ENCODE peak calls at places on chromosomes 7 and 10, in eight cellular contexts. A is mesendoderm; R is CD8-positive, alpha-beta T cell; G is choroid plexus epithelial cell; W is CD8-positive, alpha-beta memory T cell; L is Peyer's patch; O is neuronal stem cell; K is fibroblast of pulmonary artery. H is an unnamed sample.

GRCh38 chr10:121800146-121800545 is 127.7 kb downstream of the ATE1 start:
- DNase-seq in A (no peak), R (no peak), G (no peak), W (no peak), L (no peak), O (no peak), K (no peak), H (no peak)

GRCh38 chr7:116025098-116025809 is 5.3 kb downstream of the TFEC start:
- DNase-seq in A (no peak), R (no peak), G (peak), W (no peak), L (no peak), O (no peak), K (peak), H (no peak)

GRCh38 chr10:112953760-112954159 is 3.7 kb downstream of the TCF7L2 start:
- DNase-seq in A (no peak), R (no peak), G (peak), W (no peak), L (no peak), O (no peak), K (peak), H (no peak)

GRCh38 chr10:35268791-35269257 is 67.5 kb upstream of the CCNY start:
- DNase-seq in A (peak), R (no peak), G (no peak), W (no peak), L (no peak), O (no peak), K (no peak), H (no peak)

GRCh38 chr10:43230909-43231522 is 35.8 kb downstream of the RASGEF1A start:
- DNase-seq in A (no peak), R (no peak), G (no peak), W (no peak), L (peak), O (no peak), K (no peak), H (peak)

GRCh38 chr7:31175672-31176071 is 123.6 kb downstream of the ADCYAP1R1 start:
- DNase-seq in A (peak), R (no peak), G (no peak), W (no peak), L (no peak), O (no peak), K (no peak), H (no peak)

GRCh38 chr10:25082276-25083204 is 66.1 kb downstream of the THNSL1 start:
- DNase-seq in A (no peak), R (no peak), G (peak), W (no peak), L (no peak), O (no peak), K (no peak), H (no peak)

GRCh38 chr7:55280031-55280454 is 85.1 kb upstream of the LANCL2 start:
- DNase-seq in A (peak), R (peak), G (peak), W (peak), L (peak), O (peak), K (peak), H (no peak)

GRCh38 chr10:17226891-17227303 is 1.1 kb upstream of the VIM start:
- DNase-seq in A (peak), R (no peak), G (no peak), W (no peak), L (no peak), O (no peak), K (no peak), H (no peak)

GRCh38 chr10:71697938-71698709 is 21.5 kb downstream of the C10orf105 start:
- DNase-seq in A (no peak), R (peak), G (no peak), W (peak), L (no peak), O (no peak), K (no peak), H (no peak)

GRCh38 chr10:115956225-115957009 is 316.6 kb downstream of the GFRA1 start:
- DNase-seq in A (no peak), R (no peak), G (no peak), W (no peak), L (no peak), O (no peak), K (no peak), H (no peak)

GRCh38 chr7:151046603-151047573 is 1.4 kb upstream of the ASIC3 start:
- DNase-seq in A (no peak), R (no peak), G (peak), W (no peak), L (no peak), O (no peak), K (peak), H (no peak)

GRCh38 chr7:111029574-111030357 is 61.2 kb upstream of the LRRN3 start:
- DNase-seq in A (no peak), R (peak), G (peak), W (no peak), L (no peak), O (no peak), K (peak), H (no peak)

GRCh38 chr10:110203500-110204455 is 3.6 kb upstream of the MXI1 start:
- DNase-seq in A (no peak), R (no peak), G (no peak), W (no peak), L (no peak), O (no peak), K (no peak), H (no peak)

GRCh38 chr7:45080265-45080957 is 8.4 kb downstream of the NACAD start:
- DNase-seq in A (no peak), R (no peak), G (no peak), W (no peak), L (no peak), O (no peak), K (no peak), H (no peak)

GRCh38 chr7:82745117-82745516 is 301.5 kb upstream of the CACNA2D1 start:
- DNase-seq in A (peak), R (no peak), G (peak), W (no peak), L (no peak), O (no peak), K (no peak), H (no peak)

GRCh38 chr7:94355389-94355788 is 39.3 kb upstream of the COL1A2 start:
- DNase-seq in A (no peak), R (no peak), G (peak), W (no peak), L (no peak), O (no peak), K (no peak), H (no peak)

GRCh38 chr10:44045020-44045419 is 339.9 kb downstream of the CXCL12 start:
- DNase-seq in A (no peak), R (no peak), G (no peak), W (no peak), L (no peak), O (no peak), K (no peak), H (no peak)

GRCh38 chr10:93440591-93441012 is 41.5 kb downstream of the MYOF start:
- DNase-seq in A (peak), R (no peak), G (peak), W (no peak), L (no peak), O (no peak), K (no peak), H (no peak)

GRCh38 chr10:49534670-49535381 is 4.1 kb downstream of the ERCC6 start:
- DNase-seq in A (no peak), R (no peak), G (peak), W (no peak), L (no peak), O (no peak), K (peak), H (no peak)

GRCh38 chr10:71326464-71326881 is 7.4 kb downstream of the SLC29A3 start:
- DNase-seq in A (no peak), R (no peak), G (no peak), W (no peak), L (no peak), O (no peak), K (no peak), H (no peak)

GRCh38 chr7:92631830-92632487 is 41.8 kb upstream of the FAM133B start:
- DNase-seq in A (no peak), R (no peak), G (no peak), W (no peak), L (no peak), O (no peak), K (no peak), H (no peak)

GRCh38 chr7:51617691-51618090 is 301.1 kb upstream of the COBL start:
- DNase-seq in A (no peak), R (no peak), G (no peak), W (no peak), L (no peak), O (no peak), K (no peak), H (no peak)

GRCh38 chr10:38003588-38003987 is 6.9 kb upstream of the ZNF33A start:
- DNase-seq in A (no peak), R (no peak), G (no peak), W (no peak), L (no peak), O (no peak), K (no peak), H (no peak)

GRCh38 chr7:35555934-35556333 is 139.0 kb downstream of the HERPUD2 start:
- DNase-seq in A (no peak), R (no peak), G (peak), W (no peak), L (no peak), O (no peak), K (no peak), H (no peak)

GRCh38 chr10:87761892-87762291 is 56.1 kb downstream of the ATAD1 start:
- DNase-seq in A (peak), R (no peak), G (peak), W (no peak), L (no peak), O (no peak), K (peak), H (no peak)

GRCh38 chr7:77800730-77801129 is 2.2 kb downstream of the PHTF2 start:
- DNase-seq in A (no peak), R (no peak), G (no peak), W (no peak), L (no peak), O (no peak), K (no peak), H (no peak)

GRCh38 chr7:101882595-101883564 is 65.5 kb downstream of the CUX1 start:
- DNase-seq in A (peak), R (no peak), G (peak), W (no peak), L (peak), O (no peak), K (peak), H (no peak)
- H3K4me3 ChIP-seq in A (no peak), R (no peak), G (peak), W (no peak), L (no peak), O (no peak), K (peak), H (no peak)

DNA sequence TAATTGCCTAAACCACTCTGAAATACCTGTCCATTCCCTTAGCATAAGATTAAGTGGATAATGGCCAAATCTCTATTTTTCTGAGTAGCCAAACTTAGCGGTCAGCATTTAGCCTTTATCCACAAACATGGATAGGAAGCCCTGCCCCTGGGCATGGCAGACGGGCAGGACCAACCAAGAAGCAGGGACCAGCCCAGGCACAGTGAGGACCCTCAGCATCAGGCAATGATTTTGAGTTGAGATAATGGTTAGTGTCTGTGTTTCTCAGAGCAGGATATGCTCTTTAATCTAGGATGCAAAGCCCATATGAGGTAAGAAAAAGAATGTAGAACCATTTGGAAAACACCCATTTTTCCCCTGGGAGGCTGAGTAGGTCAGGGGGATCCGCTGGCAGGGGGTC is 131.7 kb downstream of the DPP6 start:
- DNase-seq in A (no peak), R (no peak), G (no peak), W (no peak), L (no peak), O (no peak), K (no peak), H (no peak)
- H3K4me3 ChIP-seq in A (no peak), R (no peak), G (no peak), W (no peak), L (no peak), O (no peak), K (no peak), H (no peak)

DNA sequence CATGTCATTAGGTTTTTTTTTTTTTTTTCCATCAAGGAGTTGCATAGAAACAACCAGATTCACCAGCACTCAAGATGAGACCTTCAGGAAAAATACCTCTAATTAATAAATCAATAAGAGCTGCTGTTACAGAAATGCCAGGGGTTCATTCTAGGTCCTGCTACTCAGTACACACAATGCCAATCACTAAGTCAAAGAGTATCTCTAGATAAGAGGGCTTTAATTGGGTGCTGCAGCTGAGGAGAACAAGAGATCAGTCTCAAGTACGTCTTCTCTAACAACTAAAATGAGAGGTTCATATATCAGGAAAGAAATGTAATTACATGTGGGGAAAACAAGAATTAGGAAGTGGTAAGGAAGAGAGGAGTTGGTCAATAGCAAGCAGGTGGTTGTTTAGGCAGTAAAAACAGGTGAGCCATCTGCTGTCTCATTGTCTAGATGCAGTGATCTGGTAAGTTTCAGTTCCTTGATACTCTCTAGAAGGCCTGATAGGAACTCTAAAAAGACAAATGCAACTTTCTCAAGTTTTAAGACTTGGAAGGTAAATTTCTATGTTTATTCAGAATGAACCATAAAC is 272.9 kb upstream of the ZWINT start:
- DNase-seq in A (no peak), R (no peak), G (no peak), W (no peak), L (no peak), O (no peak), K (no peak), H (no peak)
- H3K4me3 ChIP-seq in A (no peak), R (no peak), G (no peak), W (no peak), L (no peak), O (no peak), K (no peak), H (no peak)

GRCh38 chr10:69639291-69640195 is 9.5 kb downstream of the FAM241B start:
- DNase-seq in A (peak), R (peak), G (peak), W (peak), L (peak), O (peak), K (peak), H (peak)

GRCh38 chr10:69638642-69639041 is 8.6 kb downstream of the FAM241B start:
- DNase-seq in A (no peak), R (no peak), G (no peak), W (no peak), L (no peak), O (no peak), K (no peak), H (no peak)

GRCh38 chr10:69641261-69641980 is 11.4 kb downstream of the FAM241B start:
- DNase-seq in A (no peak), R (no peak), G (no peak), W (no peak), L (no peak), O (no peak), K (no peak), H (no peak)

GRCh38 chr10:69642747-69643146 is 12.7 kb downstream of the FAM241B start:
- DNase-seq in A (no peak), R (no peak), G (no peak), W (no peak), L (no peak), O (no peak), K (no peak), H (no peak)

DNA sequence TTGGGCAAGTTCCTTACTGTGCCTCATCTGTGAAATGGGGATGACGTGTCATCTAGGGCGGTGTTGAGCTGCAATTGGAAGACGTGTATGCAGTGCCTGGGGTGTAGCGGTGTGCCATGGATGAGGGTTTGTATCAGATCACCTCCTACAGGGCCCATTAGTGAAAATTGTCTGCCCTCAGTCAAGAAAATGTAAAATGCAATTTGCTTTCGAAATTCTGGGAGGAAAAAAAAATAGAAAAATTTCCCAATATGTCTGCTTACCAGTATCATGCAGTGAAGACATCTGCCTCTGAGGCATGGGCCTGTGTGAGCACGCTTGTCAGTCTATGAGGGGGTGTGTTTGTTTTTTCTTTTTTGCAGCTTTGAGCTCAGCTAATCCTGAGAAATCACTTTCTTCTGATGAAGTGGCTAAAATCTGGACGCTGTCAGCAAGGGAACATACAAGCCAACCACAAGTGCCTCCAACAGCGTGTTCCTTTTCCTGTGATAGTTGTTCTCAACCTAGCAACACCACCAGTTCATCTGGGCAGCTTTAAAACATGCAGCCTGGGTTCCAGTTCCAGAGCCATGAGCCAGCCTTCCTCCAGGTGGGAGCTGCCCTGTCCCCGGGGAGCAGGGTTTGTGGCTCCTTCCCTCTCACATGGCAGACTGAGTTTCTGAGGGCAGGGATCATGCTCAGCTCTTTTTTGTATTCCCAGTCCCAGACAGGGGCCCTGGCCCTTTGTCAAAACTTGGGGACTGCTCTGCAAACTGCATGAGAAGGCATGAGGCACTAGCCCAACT is 10.3 kb downstream of the FAM241B start:
- DNase-seq in A (no peak), R (no peak), G (peak), W (no peak), L (no peak), O (no peak), K (no peak), H (no peak)
- H3K4me3 ChIP-seq in A (no peak), R (no peak), G (no peak), W (no peak), L (no peak), O (no peak), K (no peak), H (no peak)

DNA sequence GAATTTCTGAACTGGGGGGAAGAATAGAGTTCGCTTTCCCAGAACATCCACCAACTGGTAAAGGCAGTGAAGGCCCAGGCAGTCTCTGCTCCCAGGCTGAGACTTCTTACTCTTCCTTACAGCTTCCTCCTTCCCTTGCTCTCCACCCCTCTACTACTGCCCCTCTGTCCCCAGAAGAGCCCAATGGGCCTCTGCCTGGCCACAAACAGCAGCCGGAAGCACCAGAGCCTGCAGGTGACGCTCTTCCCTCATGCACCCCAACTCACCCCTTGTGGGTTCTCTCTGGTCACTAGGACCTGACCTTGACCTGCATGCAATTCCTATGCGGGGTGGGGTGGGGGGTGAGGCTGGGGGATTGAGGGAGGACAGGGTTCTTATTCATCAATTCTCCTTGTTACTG is 16.5 kb downstream of the FAM131B start:
- DNase-seq in A (no peak), R (no peak), G (no peak), W (no peak), L (no peak), O (no peak), K (no peak), H (no peak)
- H3K4me3 ChIP-seq in A (no peak), R (no peak), G (no peak), W (no peak), L (no peak), O (no peak), K (no peak), H (no peak)

H was measured in dorsolateral prefrontal cortex.